ENCODE peak calls at places on chromosomes 7 and 10, in six cellular contexts. K is fibroblast of lung, A is ovary, H is HCT116, Q is RWPE1, W is thoracic aorta. T is an unnamed sample.

GRCh38 chr7:27242580-27243339 is at the start of gene EVX1:
- DNase-seq in K (no peak), A (no peak), H (no peak), Q (peak; percentile 21), W (no peak), T (peak; percentile 72)

GRCh38 chr7:73618538-73618937 is 5.8 kb downstream of the MLXIPL start:
- DNase-seq in K (no peak), A (no peak), H (no peak), Q (no peak), W (no peak), T (no peak)

GRCh38 chr7:24216576-24217116 is 67.3 kb upstream of the NPY start:
- DNase-seq in K (peak; percentile 82), A (no peak), H (no peak), Q (no peak), W (no peak), T (no peak)

GRCh38 chr10:89219512-89220218 is 12.5 kb upstream of the CH25H start:
- DNase-seq in K (no peak), A (no peak), H (no peak), Q (no peak), W (no peak), T (no peak)

GRCh38 chr10:34666008-34666700 is 148.9 kb downstream of the PARD3 start:
- DNase-seq in K (peak; percentile 95), A (no peak), H (peak; percentile 77), Q (peak; percentile 70), W (no peak), T (peak; percentile 62)

GRCh38 chr7:95605275-95605674 is 9.0 kb upstream of the PDK4 start:
- DNase-seq in K (no peak), A (no peak), H (no peak), Q (no peak), W (no peak), T (no peak)

GRCh38 chr10:75076387-75076786 is 35.1 kb upstream of the SAMD8 start:
- DNase-seq in K (no peak), A (no peak), H (no peak), Q (no peak), W (no peak), T (peak; percentile 38)

GRCh38 chr7:158777793-158778192 is 51.5 kb downstream of the ESYT2 start:
- DNase-seq in K (no peak), A (no peak), H (no peak), Q (no peak), W (no peak), T (no peak)

GRCh38 chr10:91220954-91221696 is 662 bp downstream of the PCGF5 start:
- DNase-seq in K (peak; percentile 39), A (no peak), H (no peak), Q (peak; percentile 33), W (no peak), T (peak; percentile 62)

GRCh38 chr10:99551158-99551557 is 18.4 kb downstream of the NKX2-3 start:
- DNase-seq in K (peak; percentile 57), A (no peak), H (no peak), Q (peak; percentile 59), W (no peak), T (peak; percentile 31)

GRCh38 chr7:69062020-69062760 is 536.1 kb upstream of the AUTS2 start:
- DNase-seq in K (peak; percentile 33), A (no peak), H (no peak), Q (no peak), W (no peak), T (no peak)

GRCh38 chr10:112794201-112794600 is 155.8 kb upstream of the TCF7L2 start:
- DNase-seq in K (no peak), A (no peak), H (no peak), Q (no peak), W (no peak), T (no peak)

GRCh38 chr7:134480730-134481129 is 21.8 kb upstream of the AKR1B1 start:
- DNase-seq in K (peak; percentile 49), A (no peak), H (peak; percentile 36), Q (no peak), W (no peak), T (no peak)

GRCh38 chr7:157886711-157887110 is 549.9 kb downstream of the DNAJB6 start:
- DNase-seq in K (no peak), A (no peak), H (no peak), Q (no peak), W (no peak), T (no peak)

GRCh38 chr10:10804061-10804460 is 213.6 kb upstream of the CELF2 start:
- DNase-seq in K (peak; percentile 39), A (no peak), H (no peak), Q (no peak), W (no peak), T (no peak)

GRCh38 chr10:34801066-34801738 is 13.9 kb downstream of the PARD3 start:
- DNase-seq in K (no peak), A (no peak), H (no peak), Q (peak; percentile 32), W (no peak), T (no peak)

GRCh38 chr7:91201731-91202130 is 62.5 kb upstream of the FZD1 start:
- DNase-seq in K (no peak), A (no peak), H (no peak), Q (no peak), W (no peak), T (peak; percentile 68)

GRCh38 chr10:5544216-5544805 is 19.6 kb downstream of the CALML3 start:
- DNase-seq in K (no peak), A (peak; percentile 2), H (no peak), Q (no peak), W (no peak), T (no peak)

GRCh38 chr10:77741746-77742145 is 104.1 kb upstream of the KCNMA1 start:
- DNase-seq in K (peak; percentile 33), A (no peak), H (no peak), Q (no peak), W (no peak), T (no peak)

GRCh38 chr10:101771380-101771779 is 4.5 kb downstream of the FGF8 start:
- DNase-seq in K (no peak), A (peak; percentile 25), H (no peak), Q (no peak), W (no peak), T (no peak)

GRCh38 chr10:5840314-5841307 is 27.4 kb upstream of the GDI2 start:
- DNase-seq in K (no peak), A (peak; percentile 46), H (no peak), Q (no peak), W (no peak), T (peak; percentile 16)

GRCh38 chr10:124989526-124989925 is 47.6 kb downstream of the ZRANB1 start:
- DNase-seq in K (no peak), A (no peak), H (no peak), Q (no peak), W (no peak), T (no peak)

GRCh38 chr10:71693377-71693776 is 26.2 kb downstream of the C10orf105 start:
- DNase-seq in K (no peak), A (no peak), H (no peak), Q (no peak), W (no peak), T (no peak)
- H3K27ac ChIP-seq in K (no peak overlapping the region), A (no peak overlapping the region), H (no peak overlapping the region), Q (no peak overlapping the region), W (no peak overlapping the region), T (no peak overlapping the region)

DNA sequence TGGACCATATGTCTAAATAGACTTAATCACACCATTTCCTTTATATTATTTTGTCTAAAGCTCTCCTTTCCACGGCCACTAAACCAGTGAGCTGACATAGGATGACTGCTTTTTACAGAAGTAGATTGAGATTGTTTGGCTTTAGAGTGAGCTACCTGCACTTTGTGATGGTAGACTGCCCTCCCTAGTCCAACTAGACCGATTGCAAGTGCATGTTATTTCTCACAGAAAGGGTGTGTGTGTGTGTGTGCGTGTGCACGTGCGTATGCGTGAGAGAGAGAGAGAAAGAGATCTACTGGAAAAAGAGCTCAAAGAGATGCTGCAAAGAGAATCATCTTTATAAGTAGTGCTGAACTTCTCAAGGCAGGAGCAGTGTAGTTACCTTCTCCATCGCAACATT is 60.7 kb downstream of the VCL start:
- DNase-seq in K (peak; percentile 50), A (no peak), H (peak; percentile 18), Q (no peak), W (no peak), T (peak; percentile 28)
- TF ChIP-seq CTCF in K (no peak), A (no peak), H (no peak), Q (no peak), W (no peak), T (peak; percentile 14)

GRCh38 chr10:72265508-72265907 is 8.2 kb upstream of the DDIT4 start:
- DNase-seq in K (no peak), A (no peak), H (no peak), Q (no peak), W (no peak), T (no peak)

GRCh38 chr10:72270607-72271281 is 3.0 kb upstream of the DDIT4 start:
- DNase-seq in K (no peak), A (no peak), H (no peak), Q (no peak), W (no peak), T (no peak)

GRCh38 chr10:72267819-72268404 is 5.8 kb upstream of the DDIT4 start:
- DNase-seq in K (no peak), A (no peak), H (no peak), Q (no peak), W (no peak), T (no peak)

GRCh38 chr10:72263613-72264241 is 10.0 kb upstream of the DDIT4 start:
- DNase-seq in K (no peak), A (no peak), H (no peak), Q (no peak), W (no peak), T (no peak)

DNA sequence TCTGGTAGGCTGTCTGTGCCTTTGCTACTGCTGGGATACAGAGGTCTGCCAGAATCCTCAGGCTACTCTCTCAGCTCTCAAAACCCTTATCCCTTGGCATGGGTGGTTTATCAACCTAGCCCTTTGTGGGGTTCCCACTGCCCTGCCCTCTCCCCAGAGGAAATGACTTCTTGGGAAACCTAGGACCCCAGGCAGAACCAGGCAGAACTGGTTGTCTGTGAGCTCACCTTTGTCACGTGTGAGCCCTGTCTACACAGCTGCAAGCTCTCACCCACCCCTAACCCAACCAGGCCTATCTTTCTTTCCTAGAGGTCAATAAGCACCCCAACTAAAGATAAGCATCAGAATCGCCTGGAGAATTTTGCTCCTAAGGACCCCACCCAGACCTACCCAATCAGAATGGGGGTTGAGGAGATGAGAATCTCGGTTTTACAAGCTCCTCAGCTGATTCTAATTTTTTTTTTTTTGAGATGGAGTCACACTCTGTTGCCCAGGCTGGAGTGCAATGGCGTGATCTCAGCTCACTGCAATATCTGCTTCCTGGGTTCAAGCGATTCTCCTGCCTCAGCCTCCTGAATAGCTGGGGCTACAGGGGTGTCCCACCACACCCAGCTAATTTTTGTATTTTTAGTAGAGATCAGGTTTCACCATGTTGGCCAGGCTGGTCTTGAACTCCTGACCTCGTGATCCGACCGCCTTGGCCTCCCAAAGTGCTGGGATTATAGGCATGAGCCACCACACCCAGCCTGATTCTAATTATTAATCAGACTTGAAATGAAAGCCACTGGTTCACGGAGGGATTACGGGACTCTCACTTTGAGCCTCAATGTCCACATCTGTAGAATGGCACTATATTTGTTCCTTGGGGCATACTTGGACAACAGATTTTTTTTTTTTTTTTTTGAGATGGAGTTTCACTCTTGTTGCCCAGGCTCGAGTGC is 7.5 kb upstream of the DDIT4 start:
- DNase-seq in K (no peak), A (no peak), H (no peak), Q (no peak), W (no peak), T (no peak)
- H3K27ac ChIP-seq in K (no peak overlapping the region), A (no peak overlapping the region), H (no peak overlapping the region), Q (peak overlapping the region; percentile 100), W (no peak overlapping the region), T (peak overlapping the region; percentile 72)

DNA sequence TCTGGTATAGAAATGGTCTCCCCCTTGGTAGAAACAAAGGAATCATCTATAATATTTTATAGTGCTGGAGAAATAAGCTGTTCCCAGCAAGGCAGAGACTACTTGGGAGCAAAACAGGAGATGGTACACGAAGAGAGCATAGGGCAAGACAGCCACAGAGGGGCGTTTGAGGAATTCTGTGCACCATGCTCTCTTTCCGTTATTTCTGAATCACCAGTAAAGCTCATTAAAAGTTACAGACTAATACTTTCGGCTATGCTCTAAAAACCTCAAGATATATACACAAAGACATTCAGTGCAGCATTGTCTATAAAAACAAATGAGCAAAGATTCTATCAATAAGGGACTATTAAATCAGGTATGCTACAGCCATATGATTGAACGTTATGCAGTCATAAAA is 68.5 kb upstream of the FHIP2A start:
- DNase-seq in K (peak; percentile 22), A (no peak), H (no peak), Q (no peak), W (no peak), T (no peak)
- TF ChIP-seq CTCF in K (no peak), A (no peak), H (no peak), Q (no peak), W (no peak), T (no peak)

T was measured in neural progenitor cell.